ENCODE peak calls at places on chromosome 5, in four cellular contexts. I, B, J and R are unnamed samples. For H3K4me1, the result is how much of the 10 kb centered on the place peaks cover.

GRCh38 chr5:158514353-158514960 is 585.3 kb downstream of the EBF1 start:
- DNase-seq in I (no peak), J (no peak), B (peak), R (no peak)

GRCh38 chr5:132883261-132883834 is 9.9 kb downstream of the LEAP2 start:
- DNase-seq in J (peak), B (peak), I (peak), R (no peak)

GRCh38 chr5:77797133-77797532 is 21.0 kb upstream of the TBCA start:
- DNase-seq in I (no peak), J (no peak), B (no peak), R (no peak)

GRCh38 chr5:52838306-52839015 is 50.7 kb downstream of the ITGA1 start:
- DNase-seq in B (no peak), J (no peak), I (no peak), R (no peak)

GRCh38 chr5:95938766-95939165 is 22.9 kb downstream of the ELL2 start:
- DNase-seq in J (no peak), I (no peak), B (no peak), R (no peak)

GRCh38 chr5:109454726-109455505 is 45.1 kb upstream of the PJA2 start:
- DNase-seq in J (no peak), I (no peak), B (peak), R (no peak)

GRCh38 chr5:176578391-176578808 is 29.3 kb downstream of the CDHR2 start:
- DNase-seq in I (peak), B (peak), J (peak), R (peak)

GRCh38 chr5:52007230-52007858 is 624.1 kb downstream of the ISL1 start:
- DNase-seq in B (peak), J (peak), I (peak), R (no peak)

GRCh38 chr5:149422429-149423286 is 43.6 kb upstream of the IL17B start:
- DNase-seq in I (peak), J (peak), B (peak), R (peak)

GRCh38 chr5:59673438-59674058 is 220.0 kb downstream of the PDE4D start:
- DNase-seq in J (no peak), I (no peak), B (peak), R (no peak)

GRCh38 chr5:17276445-17276844 is 59.0 kb downstream of the BASP1 start:
- DNase-seq in I (no peak), J (no peak), B (no peak), R (no peak)

GRCh38 chr5:2158109-2158508 is 275.4 kb upstream of the IRX4 start:
- DNase-seq in B (no peak), J (no peak), I (no peak), R (no peak)

GRCh38 chr5:100856462-100856861 is 46.6 kb downstream of the ST8SIA4 start:
- DNase-seq in I (no peak), B (no peak), J (no peak), R (no peak)

GRCh38 chr5:100855295-100855694 is 47.8 kb downstream of the ST8SIA4 start:
- DNase-seq in I (no peak), J (no peak), B (no peak), R (no peak)

GRCh38 chr5:100853582-100853981 is 49.5 kb downstream of the ST8SIA4 start:
- DNase-seq in I (no peak), B (no peak), J (no peak), R (no peak)

GRCh38 chr5:100854594-100854993 is 48.5 kb downstream of the ST8SIA4 start:
- DNase-seq in I (no peak), J (no peak), B (no peak), R (no peak)

DNA sequence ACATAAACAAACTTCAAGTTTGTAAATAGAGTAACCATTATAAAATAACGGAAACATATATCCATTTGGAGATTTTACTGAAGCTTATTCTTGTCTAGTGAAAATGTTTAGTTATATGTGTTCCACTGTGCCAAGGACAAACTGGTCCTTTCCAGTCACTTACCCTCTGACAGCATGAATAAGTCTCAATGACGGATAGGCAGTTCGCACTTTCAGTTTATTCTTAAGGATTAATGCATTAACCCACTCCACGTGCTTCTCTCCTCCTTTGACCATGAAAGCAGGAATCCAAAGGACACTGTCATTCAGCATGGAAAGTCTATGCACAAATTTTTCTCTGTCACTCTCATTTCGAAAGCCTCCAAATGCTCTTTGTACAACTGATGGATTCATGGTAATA is 47.1 kb downstream of the ST8SIA4 start:
- DNase-seq in I (no peak), J (no peak), B (no peak), R (no peak)
- H3K4me1 ChIP-seq in I (under half), J (under half), B (under half), R (under half)

GRCh38 chr5:140115186-140115500 is 1.2 kb downstream of the PURA start:
- DNase-seq in B (no peak), I (no peak), J (no peak), R (no peak)

GRCh38 chr5:140112685-140113179 is 1.2 kb upstream of the PURA start:
- DNase-seq in J (no peak), I (no peak), B (peak), R (no peak)

GRCh38 chr5:140114341-140115185 is 654 bp downstream of the PURA start:
- DNase-seq in J (peak), I (peak), B (peak), R (peak)

GRCh38 chr5:140113180-140113698 is 670 bp upstream of the PURA start:
- DNase-seq in J (peak), B (no peak), I (peak), R (no peak)

DNA sequence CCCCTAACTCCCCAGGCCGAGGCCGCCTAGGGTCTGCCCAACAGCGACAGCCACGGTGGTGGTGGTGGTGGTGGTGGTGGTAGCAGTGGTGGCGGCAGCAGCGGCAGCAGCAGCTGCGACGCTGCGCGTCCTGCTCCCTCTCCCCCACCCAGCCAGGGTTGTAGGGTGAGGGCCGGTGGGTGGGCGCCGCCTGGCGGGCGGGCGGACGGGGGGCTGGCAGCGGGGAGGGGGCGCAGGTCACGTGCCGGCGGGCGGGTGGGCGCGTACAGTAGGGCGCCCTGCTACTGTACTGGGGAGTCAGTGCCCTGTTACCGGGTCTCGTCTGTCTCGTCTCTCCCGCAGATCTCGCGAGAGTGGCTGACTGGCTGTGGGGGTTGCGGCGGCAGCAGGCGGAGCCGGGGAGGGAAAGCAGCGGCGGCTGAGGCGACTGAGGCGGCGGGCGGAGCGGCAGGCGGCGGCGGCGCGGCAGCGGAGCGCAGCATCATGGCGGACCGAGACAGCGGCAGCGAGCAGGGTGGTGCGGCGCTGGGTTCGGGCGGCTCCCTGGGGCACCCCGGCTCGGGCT is at the start of gene PURA:
- DNase-seq in I (peak), J (peak), B (peak), R (peak)
- H3K4me1 ChIP-seq in I (under half), J (under half), B (under half), R (under half)

GRCh38 chr5:151477106-151477505 is 29.7 kb downstream of the SLC36A1 start:
- DNase-seq in B (peak), J (no peak), I (no peak), R (no peak)
- H3K4me1 ChIP-seq in B (under half), J (under half), I (under half), R (under half)

DNA sequence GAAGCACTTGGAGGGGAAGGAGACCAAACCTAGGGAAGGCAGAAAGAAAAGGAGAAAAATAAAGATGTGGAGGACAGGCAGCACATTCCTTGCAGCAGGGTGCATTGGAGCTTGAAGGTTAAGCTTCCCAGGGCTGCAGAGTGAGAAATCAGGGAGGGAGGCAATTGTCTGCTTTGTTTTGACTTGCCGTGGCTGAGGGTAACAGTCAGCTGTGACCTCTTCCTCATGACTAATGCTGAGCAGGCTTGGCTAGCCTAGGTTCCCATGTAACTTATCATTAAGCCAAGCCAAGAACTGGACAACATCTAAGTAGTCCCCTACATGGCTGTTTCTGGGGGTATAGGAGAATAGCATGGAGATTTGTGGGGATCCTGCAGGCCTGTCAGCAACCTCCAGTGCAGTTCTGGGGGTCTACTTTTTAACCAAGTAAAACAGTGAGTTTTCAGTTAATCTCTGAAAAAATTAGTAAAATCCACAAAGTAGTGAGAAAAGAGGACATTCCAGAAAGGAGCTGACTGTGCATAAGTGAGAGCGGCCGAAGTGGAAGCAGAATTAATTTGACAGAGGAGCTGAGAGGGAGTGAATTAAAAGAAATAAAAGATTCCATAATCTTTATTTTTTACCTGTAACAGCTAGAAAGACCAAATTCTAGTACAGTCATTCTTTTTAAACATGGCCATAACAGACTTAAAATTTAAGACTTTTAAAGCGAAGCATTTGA is 149.0 kb downstream of the SGCD start:
- DNase-seq in I (peak), J (peak), B (peak), R (no peak)
- H3K4me1 ChIP-seq in I (under half), J (under half), B (under half), R (under half)

DNA sequence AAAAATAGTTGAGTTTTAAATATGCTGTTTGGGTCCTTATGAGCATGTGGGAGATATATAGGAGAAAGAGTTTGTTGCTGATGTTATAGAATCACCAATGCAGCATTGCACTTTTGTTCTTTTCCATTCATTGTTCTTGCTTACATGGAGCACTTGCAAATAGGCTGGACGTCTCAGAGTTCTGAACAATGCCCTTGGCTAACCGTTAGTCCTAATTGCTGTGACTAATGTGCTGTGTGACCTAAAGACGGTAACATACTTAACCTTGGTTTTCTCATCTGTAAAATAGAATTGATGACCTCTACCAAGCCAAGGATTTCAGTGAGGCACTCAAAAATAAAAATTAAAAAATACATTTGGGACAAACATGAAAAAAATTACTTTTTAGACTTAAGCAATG is 29.8 kb downstream of the PIK3R1 start:
- DNase-seq in I (no peak), B (no peak), J (no peak), R (no peak)
- H3K4me1 ChIP-seq in I (under half), B (under half), J (under half), R (under half)

GRCh38 chr5:107576736-107577440 is 93.8 kb downstream of the EFNA5 start:
- DNase-seq in B (peak), I (no peak), J (no peak), R (no peak)
- H3K4me1 ChIP-seq in B (under half), I (under half), J (under half), R (under half)

GRCh38 chr5:14215901-14216300 is 72.8 kb downstream of the TRIO start:
- DNase-seq in J (no peak), I (no peak), B (no peak), R (no peak)
- H3K4me1 ChIP-seq in J (under half), I (under half), B (under half), R (under half)

GRCh38 chr5:91139572-91140200 is 243.4 kb downstream of the ARRDC3 start:
- DNase-seq in J (no peak), I (no peak), B (no peak), R (no peak)

GRCh38 chr5:91143840-91144239 is 239.3 kb downstream of the ARRDC3 start:
- DNase-seq in I (no peak), J (no peak), B (no peak), R (no peak)

GRCh38 chr5:91140657-91141056 is 242.5 kb downstream of the ARRDC3 start:
- DNase-seq in I (no peak), J (no peak), B (no peak), R (no peak)

GRCh38 chr5:91142819-91143218 is 240.3 kb downstream of the ARRDC3 start:
- DNase-seq in J (no peak), B (no peak), I (no peak), R (no peak)

GRCh38 chr5:91141642-91142041 is 241.5 kb downstream of the ARRDC3 start:
- DNase-seq in B (no peak), I (peak), J (no peak), R (no peak)
- H3K4me1 ChIP-seq in B (under half), I (under half), J (under half), R (under half)